ENCODE peak calls at places on chromosomes 1 and 21, in five cellular contexts. C is GM12865, J is transverse colon, X is pancreas, O is fibroblast of lung. S is an unnamed sample.
A peak's percentile ranks its signal among the peaks of the same experiment; 100 is the strongest.

GRCh38 chr1:85624361-85624760 is 43.8 kb downstream of the CCN1 start:
- DNase-seq in X (no peak), C (no peak), O (no peak), J (no peak), S (no peak)

GRCh38 chr1:31658721-31659120 is 14.0 kb upstream of the PEF1 start:
- DNase-seq in J (no peak), O (no peak), C (no peak), X (no peak), S (no peak)

GRCh38 chr1:204653590-204654340 is 31.8 kb downstream of the LRRN2 start:
- DNase-seq in C (no peak), X (no peak), O (no peak), J (no peak), S (no peak)

GRCh38 chr1:86530211-86530610 is 16.7 kb upstream of the CLCA4 start:
- DNase-seq in X (no peak), C (no peak), O (no peak), J (no peak), S (no peak)

GRCh38 chr1:98651116-98651625 is 10.3 kb upstream of the SNX7 start:
- DNase-seq in X (no peak), J (no peak), O (no peak), C (no peak), S (no peak)

GRCh38 chr1:20089328-20090077 is 19.5 kb downstream of the PLA2G5 start:
- DNase-seq in X (no peak), J (no peak), O (no peak), C (no peak), S (no peak)

GRCh38 chr1:150142083-150142482 is 7.6 kb upstream of the PLEKHO1 start:
- DNase-seq in C (no peak), O (no peak), J (no peak), X (no peak), S (no peak)

GRCh38 chr1:223748773-223749733 is 36.7 kb downstream of the CAPN2 start:
- DNase-seq in X (peak; percentile 64), O (peak; percentile 66), C (peak; percentile 69), J (peak; percentile 71), S (no peak)

GRCh38 chr1:198373376-198373775 is 167.1 kb downstream of the ATP6V1G3 start:
- DNase-seq in J (no peak), O (peak; percentile 27), X (no peak), C (no peak), S (no peak)

GRCh38 chr1:100134872-100135271 is 1.9 kb downstream of the TRMT13 start:
- DNase-seq in J (no peak), C (peak; percentile 9), X (no peak), O (no peak), S (no peak)

GRCh38 chr1:10724052-10724494 is 72.4 kb downstream of the CASZ1 start:
- DNase-seq in O (peak; percentile 32), J (peak; percentile 49), C (no peak), X (peak; percentile 90), S (peak; percentile 99)

GRCh38 chr1:107430540-107431228 is 289.8 kb downstream of the NTNG1 start:
- DNase-seq in O (peak; percentile 46), X (peak; percentile 42), C (peak; percentile 82), J (peak; percentile 45), S (peak; percentile 32)

GRCh38 chr1:119646521-119647227 is 1.4 kb downstream of the ZNF697 start:
- DNase-seq in O (peak; percentile 62), C (no peak), J (no peak), X (no peak), S (no peak)

GRCh38 chr1:119228318-119228717 is 87.9 kb upstream of the WARS2 start:
- DNase-seq in J (no peak), C (no peak), X (no peak), O (no peak), S (no peak)

GRCh38 chr1:113456967-113457366 is 66.7 kb downstream of the MAGI3 start:
- DNase-seq in J (no peak), C (no peak), X (peak; percentile 58), O (peak; percentile 95), S (peak; percentile 86)

GRCh38 chr1:163528710-163529348 is 207.1 kb downstream of the NUF2 start:
- DNase-seq in X (peak; percentile 22), C (peak; percentile 35), O (peak; percentile 49), J (peak; percentile 16), S (no peak)

GRCh38 chr1:65253800-65254319 is 55.5 kb upstream of the DNAJC6 start:
- DNase-seq in O (no peak), C (no peak), X (no peak), J (no peak), S (no peak)

GRCh38 chr1:164895026-164895907 is 336.3 kb downstream of the PBX1 start:
- DNase-seq in C (no peak), J (no peak), O (no peak), X (no peak), S (no peak)

GRCh38 chr21:28111151-28111619 is 881.5 kb downstream of the LTN1 start:
- DNase-seq in O (peak; percentile 99), X (peak; percentile 33), C (no peak), J (peak; percentile 39), S (no peak)

GRCh38 chr1:75969550-75969949 is 37.3 kb upstream of the ASB17 start:
- DNase-seq in O (no peak), J (no peak), C (no peak), X (no peak), S (no peak)

GRCh38 chr1:228974296-228974695 is 239.0 kb downstream of the RHOU start:
- DNase-seq in X (no peak), J (no peak), O (no peak), C (no peak), S (no peak)

GRCh38 chr1:33615546-33615945 is 143.1 kb downstream of the ZSCAN20 start:
- DNase-seq in X (no peak), O (no peak), J (no peak), C (no peak), S (no peak)

GRCh38 chr1:190578015-190578414 is 100.4 kb upstream of the BRINP3 start:
- DNase-seq in J (no peak), X (no peak), C (no peak), O (peak; percentile 2), S (no peak)

GRCh38 chr1:44334968-44335367 is 20.1 kb downstream of the ERI3 start:
- DNase-seq in C (no peak), J (no peak), X (no peak), O (no peak), S (no peak)

DNA sequence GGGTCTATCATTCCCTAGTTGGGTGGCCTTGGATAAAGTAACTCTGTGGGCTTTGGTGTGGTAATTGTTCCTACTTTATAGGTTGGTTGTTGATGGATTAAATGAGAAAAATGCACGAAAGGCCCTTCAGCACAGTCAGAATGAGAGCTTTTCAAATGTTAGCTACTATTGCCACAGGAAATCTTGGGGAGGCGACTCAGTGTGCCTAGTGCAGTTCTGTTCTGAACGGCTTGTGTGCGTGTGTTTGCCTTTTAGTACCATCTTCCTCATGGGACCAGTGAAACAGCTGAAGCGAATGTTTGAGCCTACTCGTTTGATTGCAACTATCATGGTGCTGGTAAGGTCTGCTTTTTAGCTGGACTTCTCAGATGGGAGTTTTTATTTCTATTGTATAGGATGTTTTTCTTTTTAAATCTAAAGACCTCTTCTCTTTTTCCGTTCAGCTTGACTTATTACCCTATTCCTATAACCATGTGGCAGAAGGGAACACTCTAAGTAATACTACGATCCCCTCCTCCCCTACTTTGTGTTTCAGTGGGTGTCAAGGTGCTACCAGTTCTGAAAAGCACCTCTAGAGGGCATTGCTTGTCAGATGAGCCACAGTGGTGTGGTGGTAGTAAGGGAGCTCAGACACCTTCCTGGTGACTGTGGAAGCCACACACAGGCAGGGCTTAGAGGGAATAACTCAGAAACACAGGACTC is 9.2 kb downstream of the SFT2D2 start:
- DNase-seq in J (no peak), O (peak; percentile 36), C (peak; percentile 61), X (peak; percentile 37), S (no peak)
- TF ChIP-seq CTCF in J (peak; percentile 33), O (peak; percentile 51), C (peak; percentile 70), X (peak; percentile 22), S (peak; percentile 56)

GRCh38 chr1:22001409-22001808 is at the start of gene CELA3A:
- DNase-seq in X (peak; percentile 94), C (no peak), J (no peak), O (no peak), S (no peak)
- H3K4me3 ChIP-seq in X (peak within 1 kb of the TSS; percentile 60), C (no peak within 1 kb of the TSS), J (no peak within 1 kb of the TSS), O (no peak within 1 kb of the TSS), S (no peak within 1 kb of the TSS)

DNA sequence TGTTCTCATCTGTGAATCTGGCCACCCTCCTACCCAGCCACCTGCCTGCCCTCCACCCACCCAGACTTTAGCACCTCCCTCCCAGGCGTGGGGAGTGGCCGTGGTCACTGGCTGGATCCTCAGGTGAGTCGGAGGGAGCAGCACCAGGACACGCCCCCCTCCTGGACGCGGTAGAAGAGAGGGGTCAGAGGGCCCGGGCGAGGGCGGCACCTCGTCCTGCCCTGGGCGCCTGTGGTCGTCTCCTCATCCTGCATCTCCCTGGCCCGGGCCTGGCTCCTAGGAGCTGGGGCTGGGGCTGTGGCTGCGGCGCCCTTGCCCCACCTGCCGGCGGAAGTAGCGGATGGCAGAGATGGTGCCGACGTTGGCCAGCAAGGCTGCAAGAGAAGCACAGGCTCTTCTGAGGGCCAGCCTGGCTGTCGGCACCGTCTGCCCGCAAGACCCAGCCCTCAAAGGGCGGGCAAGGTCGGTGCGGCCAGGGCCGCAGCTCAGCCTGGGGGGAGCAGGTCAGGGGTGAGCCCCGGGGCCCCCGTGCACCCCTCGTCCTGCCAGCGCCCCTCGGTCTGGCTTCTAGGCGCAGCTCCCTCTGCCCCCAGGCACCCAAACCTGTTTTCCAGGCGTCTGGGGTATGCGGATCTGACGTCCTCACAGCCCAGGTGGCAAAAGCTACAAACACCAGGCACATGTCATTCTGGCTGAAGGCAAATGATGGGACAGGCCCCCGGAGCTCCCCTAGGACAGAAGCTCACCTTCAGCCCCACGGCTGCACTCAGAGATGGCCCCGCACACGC is 5.8 kb downstream of the PERM1 start:
- DNase-seq in O (peak; percentile 53), X (peak; percentile 56), C (peak; percentile 81), J (peak; percentile 67), S (peak; percentile 45)
- TF ChIP-seq CTCF in O (peak; percentile 35), X (peak; percentile 29), C (peak; percentile 71), J (peak; percentile 85), S (peak; percentile 65)

DNA sequence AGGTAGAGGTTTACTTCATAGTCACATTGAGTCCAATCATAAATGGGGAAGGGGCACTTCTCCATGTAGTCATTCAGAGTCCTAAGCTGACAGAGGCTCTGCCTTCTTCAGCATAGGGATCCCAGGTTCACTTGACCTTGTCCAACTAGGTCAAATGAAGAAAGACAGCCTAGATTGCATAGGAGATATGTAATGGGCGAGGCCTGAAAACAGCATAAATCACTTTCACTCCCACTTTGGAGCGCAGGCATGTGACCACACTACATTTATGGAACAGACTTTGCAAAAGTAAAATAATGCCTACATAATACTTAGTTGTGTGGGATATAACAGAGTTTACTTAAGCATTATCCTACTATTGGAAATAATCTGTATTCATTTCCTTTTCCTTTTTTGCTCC is 51.7 kb downstream of the HOOK1 start:
- DNase-seq in J (no peak), O (no peak), C (no peak), X (no peak), S (no peak)
- H3K4me3 ChIP-seq in J (no peak overlapping the region), O (no peak overlapping the region), C (no peak overlapping the region), X (no peak overlapping the region), S (no peak overlapping the region)

S was measured in LNCaP clone FGC.